ENCODE peak calls at places on chromosomes 13 and 19, in five cellular contexts. One of them, this sample, is unnamed. For H3K4me1, the result is how much of the 10 kb centered on the place peaks cover.

GRCh38 chr19:30378701-30379100 is 6.5 kb downstream of the ZNF536 start:
- DNase-seq in IMR-90: no peak
- DNase-seq in stomach: peak
- DNase-seq in esophagus squamous epithelium: no peak
- DNase-seq in ovary: no peak
- DNase-seq in this sample: no peak

GRCh38 chr19:1590641-1591397 is 1.8 kb downstream of the MBD3 start:
- DNase-seq in stomach: no peak
- DNase-seq in IMR-90: no peak
- DNase-seq in esophagus squamous epithelium: no peak
- DNase-seq in ovary: no peak
- DNase-seq in this sample: no peak

GRCh38 chr19:6718741-6719539 is 1.5 kb downstream of the C3 start:
- DNase-seq in IMR-90: no peak
- DNase-seq in stomach: no peak
- DNase-seq in esophagus squamous epithelium: no peak
- DNase-seq in ovary: peak
- DNase-seq in this sample: peak

GRCh38 chr13:101473458-101473857 is 21.0 kb downstream of the ITGBL1 start:
- DNase-seq in ovary: no peak
- DNase-seq in esophagus squamous epithelium: no peak
- DNase-seq in IMR-90: peak
- DNase-seq in stomach: no peak
- DNase-seq in this sample: peak

GRCh38 chr13:51588406-51588949 is 4.2 kb downstream of the WDFY2 start:
- DNase-seq in ovary: no peak
- DNase-seq in stomach: no peak
- DNase-seq in IMR-90: no peak
- DNase-seq in esophagus squamous epithelium: no peak
- DNase-seq in this sample: peak

GRCh38 chr19:47274891-47275865 is 493 bp downstream of the INAFM1 start:
- DNase-seq in ovary: peak
- DNase-seq in IMR-90: no peak
- DNase-seq in stomach: no peak
- DNase-seq in esophagus squamous epithelium: no peak
- DNase-seq in this sample: peak

GRCh38 chr19:29560313-29561075 is 34.7 kb downstream of the VSTM2B start:
- DNase-seq in stomach: no peak
- DNase-seq in ovary: no peak
- DNase-seq in esophagus squamous epithelium: no peak
- DNase-seq in IMR-90: no peak
- DNase-seq in this sample: peak

GRCh38 chr13:73835138-73835721 is 299.0 kb downstream of the KLF12 start:
- DNase-seq in IMR-90: peak
- DNase-seq in ovary: no peak
- DNase-seq in esophagus squamous epithelium: no peak
- DNase-seq in stomach: no peak
- DNase-seq in this sample: no peak

GRCh38 chr19:4510435-4511255 is 7.6 kb downstream of the PLIN4 start:
- DNase-seq in ovary: no peak
- DNase-seq in stomach: no peak
- DNase-seq in IMR-90: no peak
- DNase-seq in esophagus squamous epithelium: no peak
- DNase-seq in this sample: no peak

GRCh38 chr13:21012841-21013681 is 48.3 kb downstream of the LATS2 start:
- DNase-seq in esophagus squamous epithelium: no peak
- DNase-seq in IMR-90: no peak
- DNase-seq in stomach: no peak
- DNase-seq in ovary: peak
- DNase-seq in this sample: no peak

GRCh38 chr19:42220751-42221097 is 612 bp downstream of the ZNF526 start:
- DNase-seq in stomach: no peak
- DNase-seq in esophagus squamous epithelium: no peak
- DNase-seq in ovary: no peak
- DNase-seq in IMR-90: no peak
- DNase-seq in this sample: no peak

GRCh38 chr19:9931629-9932028 is 4.7 kb downstream of the OLFM2 start:
- DNase-seq in stomach: no peak
- DNase-seq in IMR-90: no peak
- DNase-seq in esophagus squamous epithelium: no peak
- DNase-seq in ovary: no peak
- DNase-seq in this sample: no peak

GRCh38 chr13:103528437-103528836 is 462.2 kb upstream of the SLC10A2 start:
- DNase-seq in IMR-90: no peak
- DNase-seq in esophagus squamous epithelium: no peak
- DNase-seq in ovary: no peak
- DNase-seq in stomach: no peak
- DNase-seq in this sample: no peak

GRCh38 chr19:17268754-17269153 is 1.5 kb downstream of the BABAM1 start:
- DNase-seq in esophagus squamous epithelium: no peak
- DNase-seq in stomach: no peak
- DNase-seq in ovary: no peak
- DNase-seq in IMR-90: no peak
- DNase-seq in this sample: no peak

GRCh38 chr13:80116107-80116506 is 224.8 kb downstream of the SPRY2 start:
- DNase-seq in IMR-90: peak
- DNase-seq in esophagus squamous epithelium: no peak
- DNase-seq in stomach: no peak
- DNase-seq in ovary: no peak
- DNase-seq in this sample: no peak

GRCh38 chr13:112638157-112638750 is 50.3 kb upstream of the TUBGCP3 start:
- DNase-seq in stomach: no peak
- DNase-seq in IMR-90: no peak
- DNase-seq in esophagus squamous epithelium: no peak
- DNase-seq in ovary: no peak
- DNase-seq in this sample: no peak

GRCh38 chr19:19120308-19121156 is 17.7 kb downstream of the TMEM161A start:
- DNase-seq in stomach: peak
- DNase-seq in esophagus squamous epithelium: no peak
- DNase-seq in IMR-90: peak
- DNase-seq in ovary: peak
- DNase-seq in this sample: peak

GRCh38 chr13:111519041-111519440 is 198.6 kb downstream of the TEX29 start:
- DNase-seq in esophagus squamous epithelium: no peak
- DNase-seq in ovary: no peak
- DNase-seq in IMR-90: no peak
- DNase-seq in stomach: no peak
- DNase-seq in this sample: no peak

GRCh38 chr13:109436841-109437240 is 349.5 kb downstream of the IRS2 start:
- DNase-seq in esophagus squamous epithelium: no peak
- DNase-seq in stomach: no peak
- DNase-seq in IMR-90: no peak
- DNase-seq in ovary: no peak
- DNase-seq in this sample: no peak

GRCh38 chr19:8242212-8242821 is 33.1 kb downstream of the CERS4 start:
- DNase-seq in esophagus squamous epithelium: no peak
- DNase-seq in stomach: no peak
- DNase-seq in IMR-90: no peak
- DNase-seq in ovary: no peak
- DNase-seq in this sample: no peak

GRCh38 chr19:14563989-14564650 is 7.7 kb downstream of the NDUFB7 start:
- DNase-seq in ovary: no peak
- DNase-seq in IMR-90: no peak
- DNase-seq in stomach: no peak
- DNase-seq in esophagus squamous epithelium: no peak
- DNase-seq in this sample: peak

GRCh38 chr19:41225238-41226052 is 6.4 kb downstream of the AXL start:
- DNase-seq in IMR-90: peak
- DNase-seq in stomach: peak
- DNase-seq in ovary: peak
- DNase-seq in esophagus squamous epithelium: no peak
- DNase-seq in this sample: peak

GRCh38 chr19:5078179-5078578 is 109.3 kb downstream of the KDM4B start:
- DNase-seq in esophagus squamous epithelium: no peak
- DNase-seq in stomach: no peak
- DNase-seq in IMR-90: no peak
- DNase-seq in ovary: no peak
- DNase-seq in this sample: no peak

GRCh38 chr13:28918030-28918429 is 97.9 kb downstream of the MTUS2 start:
- DNase-seq in esophagus squamous epithelium: no peak
- DNase-seq in stomach: no peak
- DNase-seq in ovary: no peak
- DNase-seq in IMR-90: no peak
- DNase-seq in this sample: no peak

DNA sequence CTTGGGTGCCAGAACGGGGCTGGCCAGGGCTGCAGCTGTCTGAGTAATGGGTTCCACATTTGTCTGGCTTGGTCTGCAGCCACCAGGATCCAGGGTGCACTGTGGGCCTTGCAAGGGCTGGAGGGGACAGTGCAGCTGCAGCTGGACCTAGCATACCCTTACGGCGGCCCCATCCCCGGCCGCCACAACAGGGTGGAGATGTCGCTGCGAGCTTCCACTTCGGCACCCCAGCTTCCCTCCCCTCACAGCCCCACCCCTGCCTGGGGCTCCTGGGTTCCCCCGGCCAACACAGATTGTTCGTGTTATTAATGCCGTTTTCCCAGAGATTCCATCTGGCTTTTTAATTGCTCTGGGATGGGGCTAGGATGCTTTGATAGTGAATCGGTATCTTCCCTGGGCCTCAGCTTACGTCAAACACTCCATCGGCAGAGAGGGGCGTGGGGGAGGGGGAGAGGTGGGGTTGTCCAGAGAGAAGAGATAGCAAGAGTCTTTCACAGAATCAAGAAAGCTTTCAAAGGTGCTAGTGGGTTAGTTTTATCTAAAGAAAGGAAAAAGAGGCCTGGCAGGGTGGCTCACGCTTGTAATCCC is 5.8 kb downstream of the CEBPA start:
- DNase-seq in esophagus squamous epithelium: no peak
- DNase-seq in stomach: no peak
- DNase-seq in ovary: no peak
- DNase-seq in IMR-90: no peak
- DNase-seq in this sample: no peak
- H3K4me1 ChIP-seq in esophagus squamous epithelium: half or more
- H3K4me1 ChIP-seq in stomach: under half
- H3K4me1 ChIP-seq in ovary: under half
- H3K4me1 ChIP-seq in IMR-90: under half
- H3K4me1 ChIP-seq in this sample: under half

DNA sequence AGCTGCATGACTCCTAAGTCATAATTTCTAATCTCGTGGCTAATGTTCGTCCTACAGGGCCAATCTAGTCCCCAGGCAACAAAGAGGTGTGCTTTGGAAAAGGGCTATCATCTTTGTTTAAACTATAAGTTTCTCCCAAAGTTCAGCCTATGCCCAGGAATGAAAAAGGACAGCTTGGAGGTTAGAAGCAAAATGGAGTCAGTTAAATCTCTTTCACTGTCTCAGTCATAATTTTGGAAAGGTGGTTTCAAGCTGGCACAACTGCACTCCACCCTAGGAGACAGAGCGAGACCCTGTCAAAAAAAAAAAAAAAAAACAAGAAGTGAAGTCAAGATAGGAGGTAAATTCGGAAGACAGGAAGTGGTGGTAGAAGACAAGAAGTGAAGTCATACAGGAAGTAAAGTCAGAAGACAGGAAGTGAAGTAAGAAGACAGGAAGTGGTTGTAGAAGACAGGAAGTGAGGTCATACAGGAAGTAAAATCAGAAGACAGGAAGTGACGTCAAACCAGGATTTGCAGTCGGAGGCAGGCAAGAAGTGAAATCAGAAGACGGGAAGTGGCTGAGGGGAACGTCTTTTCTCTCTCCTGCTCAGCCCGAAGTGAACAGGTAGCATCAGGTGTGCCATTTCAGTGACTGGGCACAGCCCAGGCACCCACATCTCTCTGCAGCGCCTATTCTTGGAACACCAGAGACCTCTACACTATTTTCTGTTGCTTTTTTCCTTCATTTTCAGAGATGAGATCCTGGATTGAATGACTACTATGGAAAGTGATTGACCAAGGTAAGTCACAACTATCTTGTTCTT is 32.2 kb downstream of the GP6 start:
- DNase-seq in esophagus squamous epithelium: peak
- DNase-seq in ovary: no peak
- DNase-seq in stomach: no peak
- DNase-seq in IMR-90: no peak
- DNase-seq in this sample: peak
- TF ChIP-seq POLR2A in esophagus squamous epithelium: peak
- TF ChIP-seq POLR2A in ovary: no peak
- TF ChIP-seq POLR2A in stomach: no peak
- TF ChIP-seq POLR2A in IMR-90: no peak
- TF ChIP-seq POLR2A in this sample: no peak

DNA sequence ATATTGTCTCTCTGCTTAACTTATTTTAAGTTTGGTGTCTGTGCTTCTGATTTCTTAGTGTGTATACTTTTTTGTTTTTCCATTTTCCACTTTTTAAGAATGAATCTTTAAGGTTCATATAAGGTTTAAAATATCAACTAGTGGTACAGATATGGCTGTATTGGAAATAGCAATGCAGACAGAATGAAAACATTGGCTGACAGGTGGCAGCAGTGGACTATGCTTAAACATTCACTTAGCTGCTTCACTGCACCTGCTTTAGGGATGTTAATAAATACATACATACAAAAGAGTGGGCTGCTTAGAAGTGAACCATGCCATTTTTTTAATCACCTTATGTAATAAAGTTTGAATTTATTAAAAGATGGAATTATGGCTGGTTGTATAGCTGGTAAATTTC is 27.3 kb downstream of the TM9SF2 start:
- DNase-seq in esophagus squamous epithelium: no peak
- DNase-seq in ovary: no peak
- DNase-seq in IMR-90: no peak
- DNase-seq in stomach: no peak
- DNase-seq in this sample: no peak
- TF ChIP-seq CTCF in esophagus squamous epithelium: no peak
- TF ChIP-seq CTCF in ovary: no peak
- TF ChIP-seq CTCF in IMR-90: no peak
- TF ChIP-seq CTCF in stomach: no peak
- TF ChIP-seq CTCF in this sample: peak

GRCh38 chr19:38674388-38675133 is 27.1 kb downstream of the ACTN4 start:
- DNase-seq in esophagus squamous epithelium: no peak
- DNase-seq in stomach: no peak
- DNase-seq in IMR-90: peak
- DNase-seq in ovary: no peak
- DNase-seq in this sample: peak
- H3K4me1 ChIP-seq in esophagus squamous epithelium: under half
- H3K4me1 ChIP-seq in stomach: half or more
- H3K4me1 ChIP-seq in IMR-90: half or more
- H3K4me1 ChIP-seq in ovary: under half
- H3K4me1 ChIP-seq in this sample: under half

This sample was measured in adrenal gland.